ENCODE peak calls at places on chromosome 22, in six cellular contexts. W is spleen; D is uterus; L is neuronal stem cell; U is CD4-positive, CD25-positive, alpha-beta regulatory T cell; R is effector memory CD4-positive, alpha-beta T cell. F is an unnamed sample.

GRCh38 chr22:26785942-26786341 is 128.6 kb downstream of the MIAT start:
- DNase-seq in W (no peak), D (no peak), L (no peak), U (no peak), R (no peak), F (no peak)

GRCh38 chr22:45933503-45934167 is 43.3 kb downstream of the WNT7B start:
- DNase-seq in W (no peak), D (no peak), L (no peak), U (no peak), R (no peak), F (no peak)

GRCh38 chr22:30038219-30038618 is 42.0 kb upstream of the HORMAD2 start:
- DNase-seq in W (no peak), D (no peak), L (no peak), U (no peak), R (no peak), F (no peak)

GRCh38 chr22:49305215-49305965 is 522.3 kb downstream of the BRD1 start:
- DNase-seq in W (peak; percentile 88), D (peak; percentile 55), L (peak; percentile 78), U (peak; percentile 15), R (no peak), F (peak; percentile 58)

GRCh38 chr22:19086417-19086816 is 35.8 kb downstream of the DGCR2 start:
- DNase-seq in W (no peak), D (no peak), L (no peak), U (no peak), R (no peak), F (no peak)

GRCh38 chr22:19970479-19971275 is 29.1 kb upstream of the TXNRD2 start:
- DNase-seq in W (peak; percentile 93), D (peak; percentile 68), L (peak; percentile 65), U (peak; percentile 75), R (peak; percentile 54), F (peak; percentile 77)

GRCh38 chr22:49962012-49962750 is 1.6 kb downstream of the PIM3 start:
- DNase-seq in W (peak; percentile 92), D (peak; percentile 96), L (peak; percentile 76), U (peak; percentile 73), R (peak; percentile 91), F (peak; percentile 95)

GRCh38 chr22:44755956-44756361 is 3.6 kb downstream of the ARHGAP8 start:
- DNase-seq in W (no peak), D (no peak), L (no peak), U (no peak), R (no peak), F (no peak)

GRCh38 chr22:21712751-21713427 is 22.7 kb downstream of the YPEL1 start:
- DNase-seq in W (no peak), D (peak; percentile 67), L (no peak), U (peak; percentile 54), R (peak; percentile 39), F (peak; percentile 80)

GRCh38 chr22:44304354-44304753 is 8.4 kb downstream of the SHISAL1 start:
- DNase-seq in W (no peak), D (peak; percentile 75), L (no peak), U (no peak), R (no peak), F (no peak)

GRCh38 chr22:46884365-46884764 is 121.9 kb downstream of the TBC1D22A start:
- DNase-seq in W (no peak), D (no peak), L (no peak), U (no peak), R (no peak), F (no peak)

GRCh38 chr22:46079861-46080821 is 70.2 kb upstream of the PPARA start:
- DNase-seq in W (peak; percentile 78), D (peak; percentile 88), L (no peak), U (no peak), R (no peak), F (peak; percentile 82)

GRCh38 chr22:49659924-49660315 is 167.8 kb downstream of the BRD1 start:
- DNase-seq in W (peak; percentile 86), D (no peak), L (no peak), U (no peak), R (no peak), F (no peak)

GRCh38 chr22:50670513-50670912 is 2.1 kb upstream of the SHANK3 start:
- DNase-seq in W (no peak), D (no peak), L (no peak), U (no peak), R (no peak), F (no peak)

GRCh38 chr22:30868663-30869385 is 99.8 kb downstream of the MORC2 start:
- DNase-seq in W (no peak), D (peak; percentile 8), L (no peak), U (no peak), R (no peak), F (peak; percentile 32)

GRCh38 chr22:50056214-50056972 is 1.7 kb downstream of the TTLL8 start:
- DNase-seq in W (no peak), D (no peak), L (no peak), U (no peak), R (no peak), F (no peak)

GRCh38 chr22:32313532-32313931 is 44.1 kb upstream of the RFPL3 start:
- DNase-seq in W (no peak), D (no peak), L (no peak), U (no peak), R (no peak), F (no peak)

GRCh38 chr22:35611200-35611890 is 5.8 kb downstream of the MB start:
- DNase-seq in W (no peak), D (no peak), L (no peak), U (no peak), R (no peak), F (no peak)

GRCh38 chr22:50360578-50360977 is 17.5 kb downstream of the PPP6R2 start:
- DNase-seq in W (no peak), D (no peak), L (no peak), U (no peak), R (no peak), F (no peak)

GRCh38 chr22:36405221-36405631 is 17.5 kb upstream of the MYH9 start:
- DNase-seq in W (no peak), D (no peak), L (no peak), U (peak; percentile 55), R (no peak), F (no peak)

GRCh38 chr22:47113880-47114415 is 351.5 kb downstream of the TBC1D22A start:
- DNase-seq in W (no peak), D (no peak), L (no peak), U (no peak), R (no peak), F (no peak)

GRCh38 chr22:44179989-44180705 is 578 bp upstream of the PARVG start:
- DNase-seq in W (peak; percentile 70), D (no peak), L (no peak), U (no peak), R (no peak), F (no peak)

GRCh38 chr22:38258895-38259294 is 13.9 kb downstream of the TMEM184B start:
- DNase-seq in W (no peak), D (peak; percentile 73), L (no peak), U (no peak), R (no peak), F (peak; percentile 92)

GRCh38 chr22:38260760-38261477 is 11.9 kb downstream of the TMEM184B start:
- DNase-seq in W (no peak), D (no peak), L (peak; percentile 49), U (no peak), R (no peak), F (no peak)

GRCh38 chr22:38261478-38261803 is 11.4 kb downstream of the TMEM184B start:
- DNase-seq in W (no peak), D (no peak), L (no peak), U (no peak), R (no peak), F (no peak)

GRCh38 chr22:38257650-38258246 is 15.1 kb downstream of the TMEM184B start:
- DNase-seq in W (no peak), D (no peak), L (no peak), U (no peak), R (no peak), F (no peak)

DNA sequence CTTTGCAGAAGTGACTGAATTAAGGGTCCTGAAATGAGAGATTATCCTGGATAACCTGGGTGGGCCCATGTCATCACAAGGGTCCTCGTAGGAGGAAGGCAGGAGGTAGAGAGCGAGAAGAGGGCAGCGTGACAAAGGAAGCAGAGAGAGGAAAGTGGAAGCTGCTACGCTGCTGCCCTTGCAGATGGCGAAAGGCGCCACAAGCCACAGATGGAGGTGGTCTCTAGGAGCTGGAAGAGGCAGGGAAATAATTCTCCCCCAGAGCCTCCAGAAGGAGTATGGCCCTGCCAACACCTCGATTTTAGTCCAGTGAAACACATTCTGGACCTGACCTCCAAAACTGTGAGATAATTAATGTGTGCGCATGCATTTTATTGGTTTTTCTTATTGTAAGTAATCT is 13.4 kb downstream of the TMEM184B start:
- DNase-seq in W (no peak), D (no peak), L (no peak), U (no peak), R (no peak), F (no peak)
- H3K27ac ChIP-seq in W (peak overlapping the region; percentile 44), D (peak overlapping the region; percentile 88), L (no peak overlapping the region), U (no peak overlapping the region), R (no peak overlapping the region), F (no peak overlapping the region)

GRCh38 chr22:37538590-37539357 is 19.6 kb upstream of the CARD10 start:
- DNase-seq in W (peak; percentile 98), D (peak; percentile 94), L (peak; percentile 89), U (peak; percentile 87), R (peak; percentile 74), F (peak; percentile 98)

GRCh38 chr22:37535159-37535558 is 15.9 kb upstream of the CARD10 start:
- DNase-seq in W (no peak), D (no peak), L (no peak), U (no peak), R (no peak), F (no peak)

GRCh38 chr22:37533995-37534394 is 14.8 kb upstream of the CARD10 start:
- DNase-seq in W (no peak), D (no peak), L (no peak), U (no peak), R (no peak), F (no peak)

GRCh38 chr22:37529652-37530345 is 10.6 kb upstream of the CARD10 start:
- DNase-seq in W (no peak), D (no peak), L (no peak), U (no peak), R (no peak), F (no peak)

DNA sequence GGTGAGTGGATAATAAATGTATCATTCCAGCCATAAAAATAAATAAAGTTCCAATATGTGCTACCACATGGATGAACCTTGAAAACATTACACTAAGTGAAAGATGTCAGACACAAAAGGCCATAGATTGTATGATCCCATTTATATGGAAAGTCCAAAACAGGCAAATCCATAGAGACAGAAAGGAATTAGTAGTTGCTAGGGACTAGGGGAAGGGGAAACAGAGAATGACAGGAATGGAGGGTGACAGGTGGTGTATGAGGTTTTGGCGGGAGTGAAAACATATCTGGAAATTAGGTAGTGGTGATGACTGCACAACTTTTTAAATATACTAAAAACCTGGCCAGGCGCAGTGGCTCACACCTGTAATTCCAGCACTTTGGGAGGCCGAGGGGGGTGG is 15.2 kb upstream of the CARD10 start:
- DNase-seq in W (no peak), D (no peak), L (no peak), U (no peak), R (no peak), F (no peak)
- H3K4me3 ChIP-seq in W (no peak overlapping the region), D (no peak overlapping the region), L (no peak overlapping the region), U (no peak overlapping the region), R (no peak overlapping the region), F (no peak overlapping the region)

GRCh38 chr22:40634119-40634903 is 2.2 kb downstream of the MRTFA start:
- DNase-seq in W (no peak), D (no peak), L (no peak), U (no peak), R (no peak), F (no peak)
- H3K27ac ChIP-seq in W (no peak overlapping the region), D (peak overlapping the region; percentile 81), L (no peak overlapping the region), U (no peak overlapping the region), R (no peak overlapping the region), F (no peak overlapping the region)

GRCh38 chr22:17777717-17778044 is 3.4 kb upstream of the BID start:
- DNase-seq in W (no peak), D (no peak), L (no peak), U (no peak), R (no peak), F (no peak)
- H3K4me3 ChIP-seq in W (peak overlapping the region; percentile 82), D (no peak overlapping the region), L (no peak overlapping the region), U (peak overlapping the region; percentile 93), R (peak overlapping the region; percentile 82), F (peak overlapping the region; percentile 35)